ENCODE peak calls at places on chromosomes 5 and 9, in five cellular contexts. T, V, D, X and C are unnamed samples.

GRCh38 chr5:74625742-74626241 is 14.7 kb downstream of the ENC1 start:
- DNase-seq in T (no peak), V (no peak), D (no peak), X (no peak), C (no peak)

GRCh38 chr5:84191296-84191695 is 193.4 kb downstream of the EDIL3 start:
- DNase-seq in T (no peak), V (no peak), D (no peak), X (no peak), C (no peak)

GRCh38 chr9:137129089-137129455 is 9.9 kb upstream of the GRIN1 start:
- DNase-seq in T (no peak), V (no peak), D (no peak), X (no peak), C (peak; percentile 32)

GRCh38 chr5:1637639-1638481 is 114.1 kb upstream of the LPCAT1 start:
- DNase-seq in T (no peak), V (no peak), D (no peak), X (no peak), C (no peak)

GRCh38 chr5:16787278-16787677 is 148.8 kb downstream of the MYO10 start:
- DNase-seq in T (peak; percentile 62), V (no peak), D (no peak), X (no peak), C (peak; percentile 51)

GRCh38 chr9:38074441-38074943 is 5.5 kb upstream of the SHB start:
- DNase-seq in T (no peak), V (no peak), D (no peak), X (no peak), C (no peak)

GRCh38 chr9:15357050-15357653 is 50.1 kb upstream of the TTC39B start:
- DNase-seq in T (no peak), V (no peak), D (peak; percentile 43), X (no peak), C (no peak)

GRCh38 chr5:5615569-5615968 is 193.1 kb downstream of the ICE1 start:
- DNase-seq in T (no peak), V (peak; percentile 38), D (no peak), X (no peak), C (no peak)

GRCh38 chr5:152994040-152994439 is 496.4 kb upstream of the GRIA1 start:
- DNase-seq in T (no peak), V (no peak), D (no peak), X (no peak), C (no peak)

GRCh38 chr9:121811751-121812150 is 160.3 kb downstream of the DAB2IP start:
- DNase-seq in T (no peak), V (no peak), D (no peak), X (no peak), C (no peak)

GRCh38 chr9:68538200-68538599 is 2.5 kb downstream of the TMEM252 start:
- DNase-seq in T (no peak), V (peak; percentile 23), D (no peak), X (no peak), C (peak; percentile 5)

GRCh38 chr5:176450077-176450476 is 1.9 kb downstream of the FAF2 start:
- DNase-seq in T (no peak), V (no peak), D (no peak), X (no peak), C (no peak)

GRCh38 chr9:109113892-109114609 is 5.7 kb downstream of the TMEM245 start:
- DNase-seq in T (no peak), V (no peak), D (no peak), X (no peak), C (no peak)

GRCh38 chr5:52449506-52449905 is 338.2 kb upstream of the ITGA1 start:
- DNase-seq in T (no peak), V (no peak), D (no peak), X (no peak), C (no peak)

GRCh38 chr5:35859101-35859661 is 2.5 kb downstream of the IL7R start:
- DNase-seq in T (no peak), V (peak; percentile 55), D (no peak), X (no peak), C (no peak)

GRCh38 chr9:85600675-85601263 is 141.0 kb downstream of the AGTPBP1 start:
- DNase-seq in T (no peak), V (no peak), D (no peak), X (no peak), C (no peak)

GRCh38 chr9:114850871-114851270 is 45.0 kb upstream of the TNFSF15 start:
- DNase-seq in T (no peak), V (peak; percentile 2), D (no peak), X (no peak), C (peak; percentile 12)

GRCh38 chr9:130137870-130138653 is 34.1 kb upstream of the NCS1 start:
- DNase-seq in T (no peak), V (no peak), D (peak; percentile 68), X (no peak), C (peak; percentile 45)

GRCh38 chr9:99004717-99005460 is 61.2 kb downstream of the COL15A1 start:
- DNase-seq in T (no peak), V (no peak), D (no peak), X (peak; percentile 38), C (no peak)

GRCh38 chr5:38961691-38962090 is 112.5 kb downstream of the RICTOR start:
- DNase-seq in T (no peak), V (no peak), D (no peak), X (no peak), C (no peak)

GRCh38 chr5:50768650-50769049 is 102.2 kb downstream of the PARP8 start:
- DNase-seq in T (no peak), V (no peak), D (no peak), X (no peak), C (no peak)

GRCh38 chr5:148794729-148795590 is 31.5 kb upstream of the ADRB2 start:
- DNase-seq in T (no peak), V (peak; percentile 85), D (no peak), X (no peak), C (no peak)

GRCh38 chr5:126056362-126056761 is 366.8 kb upstream of the GRAMD2B start:
- DNase-seq in T (no peak), V (no peak), D (no peak), X (no peak), C (no peak)

GRCh38 chr9:130857864-130858730 is 23.0 kb downstream of the ABL1 start:
- DNase-seq in T (no peak), V (peak; percentile 15), D (no peak), X (peak; percentile 68), C (peak; percentile 49)

GRCh38 chr5:38845555-38846378 is at the start of gene OSMR:
- DNase-seq in T (peak; percentile 93), V (peak; percentile 98), D (no peak), X (peak; percentile 99), C (peak; percentile 98)

GRCh38 chr5:152349683-152350526 is 55.2 kb downstream of the NMUR2 start:
- DNase-seq in T (no peak), V (peak; percentile 79), D (peak; percentile 22), X (no peak), C (peak; percentile 39)

GRCh38 chr5:531749-532315 is 7.6 kb upstream of the SLC9A3 start:
- DNase-seq in T (no peak), V (no peak), D (no peak), X (peak; percentile 33), C (no peak)

GRCh38 chr5:144328505-144328904 is 157.8 kb downstream of the KCTD16 start:
- DNase-seq in T (no peak), V (no peak), D (no peak), X (no peak), C (no peak)

GRCh38 chr9:132391446-132391845 is 15.2 kb downstream of the TTF1 start:
- DNase-seq in T (no peak), V (no peak), D (no peak), X (no peak), C (no peak)

GRCh38 chr5:112703866-112704820 is 33.5 kb upstream of the APC start:
- DNase-seq in T (no peak), V (peak; percentile 11), D (no peak), X (no peak), C (peak; percentile 69)

GRCh38 chr9:32841314-32841713 is 58.0 kb downstream of the TMEM215 start:
- DNase-seq in T (no peak), V (no peak), D (peak; percentile 5), X (no peak), C (no peak)

GRCh38 chr9:19934301-19934868 is 145.5 kb upstream of the SLC24A2 start:
- DNase-seq in T (no peak), V (no peak), D (no peak), X (peak; percentile 59), C (peak; percentile 55)

GRCh38 chr9:20835364-20836286 is 151.6 kb downstream of the FOCAD start:
- DNase-seq in T (no peak), V (peak; percentile 26), D (no peak), X (no peak), C (no peak)

GRCh38 chr5:137735531-137736284 is at the start of gene KLHL3:
- DNase-seq in T (no peak), V (peak; percentile 72), D (peak; percentile 72), X (peak; percentile 71), C (no peak)

GRCh38 chr5:169299146-169299545 is 1.8 kb downstream of the SLIT3 start:
- DNase-seq in T (no peak), V (no peak), D (no peak), X (no peak), C (no peak)
- H3K4me3 ChIP-seq in T (no peak overlapping the region), V (no peak overlapping the region), D (no peak overlapping the region), X (peak overlapping the region; percentile 28), C (no peak overlapping the region)

DNA sequence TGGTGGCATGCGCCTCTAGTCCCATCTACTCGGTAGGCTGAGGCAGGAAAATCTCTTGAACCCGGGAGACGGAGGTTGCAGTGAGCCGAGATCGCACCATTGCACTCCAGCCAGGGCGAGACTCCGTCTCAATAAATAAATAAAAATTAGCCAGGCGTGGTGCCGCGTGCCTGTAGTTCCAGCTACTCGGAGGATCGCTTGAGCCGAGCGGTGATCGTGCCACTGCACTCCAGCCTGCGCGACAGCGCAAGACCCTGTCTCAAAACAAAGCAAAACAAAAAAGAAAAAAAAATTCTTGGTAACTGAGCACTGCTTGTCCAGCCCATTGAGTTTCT is 719 bp upstream of the WDR55 start:
- DNase-seq in T (peak; percentile 28), V (no peak), D (no peak), X (peak; percentile 77), C (no peak)
- H3K36me3 ChIP-seq in T (peaks cover 9% of the 10 kb centered on the region), V (peaks cover 49% of the 10 kb centered on the region), D (peaks cover 17% of the 10 kb centered on the region), X (peaks cover 50% of the 10 kb centered on the region), C (peaks cover 74% of the 10 kb centered on the region)

GRCh38 chr5:95956900-95957293 is 4.8 kb downstream of the ELL2 start:
- DNase-seq in T (no peak), V (no peak), D (no peak), X (no peak), C (no peak)

GRCh38 chr5:95954716-95955115 is 6.9 kb downstream of the ELL2 start:
- DNase-seq in T (no peak), V (no peak), D (no peak), X (no peak), C (no peak)

GRCh38 chr5:95958308-95959014 is 3.2 kb downstream of the ELL2 start:
- DNase-seq in T (peak; percentile 51), V (peak; percentile 45), D (no peak), X (no peak), C (peak; percentile 73)

GRCh38 chr5:95957804-95958203 is 3.8 kb downstream of the ELL2 start:
- DNase-seq in T (no peak), V (no peak), D (no peak), X (no peak), C (no peak)

GRCh38 chr5:95955996-95956899 is 5.4 kb downstream of the ELL2 start:
- DNase-seq in T (peak; percentile 28), V (no peak), D (no peak), X (no peak), C (no peak)
- H3K4me3 ChIP-seq in T (peak overlapping the region; percentile 4), V (peak overlapping the region; percentile 99), D (no peak overlapping the region), X (no peak overlapping the region), C (peak overlapping the region; percentile 91)

GRCh38 chr9:124353166-124353768 is 62.0 kb downstream of the PSMB7 start:
- DNase-seq in T (no peak), V (no peak), D (no peak), X (peak; percentile 29), C (no peak)
- H3K36me3 ChIP-seq in T (peaks cover 7% of the 10 kb centered on the region), V (peaks cover 36% of the 10 kb centered on the region), D (peaks cover 41% of the 10 kb centered on the region), X (peaks cover 45% of the 10 kb centered on the region), C (peaks cover 72% of the 10 kb centered on the region)